ENCODE peak calls at places on chromosomes 3 and 15, in four cellular contexts. One of them, this sample, is unnamed. For H3K36me3, the result is how much of the 10 kb centered on the place peaks cover.

GRCh38 chr3:58404396-58404795 is 29.2 kb downstream of the PDHB start:
- DNase-seq in OCI-LY7: no peak
- DNase-seq in SK-N-SH: no peak
- DNase-seq in PC-3: peak
- DNase-seq in this sample: no peak

GRCh38 chr3:170809021-170809974 is 60.7 kb downstream of the RPL22L1 start:
- DNase-seq in PC-3: peak
- DNase-seq in SK-N-SH: peak
- DNase-seq in OCI-LY7: peak
- DNase-seq in this sample: peak

GRCh38 chr3:160368804-160369203 is 30.2 kb downstream of the IFT80 start:
- DNase-seq in OCI-LY7: peak
- DNase-seq in SK-N-SH: no peak
- DNase-seq in PC-3: peak
- DNase-seq in this sample: no peak

GRCh38 chr3:30266536-30266935 is 339.9 kb upstream of the TGFBR2 start:
- DNase-seq in PC-3: no peak
- DNase-seq in OCI-LY7: no peak
- DNase-seq in SK-N-SH: no peak
- DNase-seq in this sample: no peak

GRCh38 chr15:70014860-70015490 is 82.7 kb downstream of the TLE3 start:
- DNase-seq in SK-N-SH: no peak
- DNase-seq in OCI-LY7: peak
- DNase-seq in PC-3: no peak
- DNase-seq in this sample: no peak

GRCh38 chr3:171796625-171797264 is 13.5 kb downstream of the PLD1 start:
- DNase-seq in PC-3: no peak
- DNase-seq in OCI-LY7: no peak
- DNase-seq in SK-N-SH: no peak
- DNase-seq in this sample: no peak

GRCh38 chr3:170056710-170057454 is 19.1 kb downstream of the GPR160 start:
- DNase-seq in PC-3: no peak
- DNase-seq in SK-N-SH: no peak
- DNase-seq in OCI-LY7: peak
- DNase-seq in this sample: no peak

GRCh38 chr15:93036922-93037321 is 52.1 kb downstream of the RGMA start:
- DNase-seq in OCI-LY7: no peak
- DNase-seq in PC-3: no peak
- DNase-seq in SK-N-SH: peak
- DNase-seq in this sample: no peak

GRCh38 chr3:86914651-86915050 is 76.3 kb downstream of the VGLL3 start:
- DNase-seq in SK-N-SH: no peak
- DNase-seq in PC-3: no peak
- DNase-seq in OCI-LY7: no peak
- DNase-seq in this sample: no peak

GRCh38 chr3:171976526-171976925 is 62.9 kb upstream of the FNDC3B start:
- DNase-seq in PC-3: peak
- DNase-seq in SK-N-SH: no peak
- DNase-seq in OCI-LY7: no peak
- DNase-seq in this sample: no peak

GRCh38 chr3:177705976-177706866 is 508.9 kb upstream of the TBL1XR1 start:
- DNase-seq in OCI-LY7: no peak
- DNase-seq in PC-3: no peak
- DNase-seq in SK-N-SH: no peak
- DNase-seq in this sample: no peak

GRCh38 chr15:50929062-50929461 is 20.6 kb downstream of the AP4E1 start:
- DNase-seq in SK-N-SH: no peak
- DNase-seq in PC-3: no peak
- DNase-seq in OCI-LY7: no peak
- DNase-seq in this sample: no peak

GRCh38 chr3:58170376-58170775 is 40.4 kb downstream of the DNASE1L3 start:
- DNase-seq in OCI-LY7: no peak
- DNase-seq in PC-3: no peak
- DNase-seq in SK-N-SH: no peak
- DNase-seq in this sample: no peak

GRCh38 chr3:135138776-135139175 is 343.7 kb downstream of the EPHB1 start:
- DNase-seq in OCI-LY7: no peak
- DNase-seq in PC-3: no peak
- DNase-seq in SK-N-SH: no peak
- DNase-seq in this sample: no peak

GRCh38 chr15:64547275-64547674 is 86.9 kb downstream of the ZNF609 start:
- DNase-seq in PC-3: no peak
- DNase-seq in OCI-LY7: no peak
- DNase-seq in SK-N-SH: peak
- DNase-seq in this sample: no peak

GRCh38 chr3:187066228-187066995 is 72.9 kb downstream of the RPL39L start:
- DNase-seq in SK-N-SH: peak
- DNase-seq in OCI-LY7: peak
- DNase-seq in PC-3: peak
- DNase-seq in this sample: peak

GRCh38 chr3:186021673-186022362 is 84.0 kb upstream of the TRA2B start:
- DNase-seq in PC-3: peak
- DNase-seq in SK-N-SH: peak
- DNase-seq in OCI-LY7: no peak
- DNase-seq in this sample: no peak

GRCh38 chr15:77097317-77097721 is 26.4 kb upstream of the TSPAN3 start:
- DNase-seq in PC-3: no peak
- DNase-seq in SK-N-SH: peak
- DNase-seq in OCI-LY7: no peak
- DNase-seq in this sample: peak

GRCh38 chr3:134038716-134039115 is 9.0 kb upstream of the SLCO2A1 start:
- DNase-seq in PC-3: no peak
- DNase-seq in OCI-LY7: no peak
- DNase-seq in SK-N-SH: no peak
- DNase-seq in this sample: no peak

GRCh38 chr3:4994144-4994730 is 15.0 kb downstream of the BHLHE40 start:
- DNase-seq in OCI-LY7: no peak
- DNase-seq in SK-N-SH: no peak
- DNase-seq in PC-3: peak
- DNase-seq in this sample: peak

GRCh38 chr15:47609693-47610092 is 107.6 kb upstream of the SEMA6D start:
- DNase-seq in PC-3: no peak
- DNase-seq in SK-N-SH: peak
- DNase-seq in OCI-LY7: no peak
- DNase-seq in this sample: no peak

GRCh38 chr15:73522011-73522410 is 79.0 kb downstream of the REC114 start:
- DNase-seq in PC-3: no peak
- DNase-seq in OCI-LY7: no peak
- DNase-seq in SK-N-SH: no peak
- DNase-seq in this sample: no peak

GRCh38 chr15:76566276-76566675 is 229.7 kb downstream of the ISL2 start:
- DNase-seq in PC-3: peak
- DNase-seq in OCI-LY7: no peak
- DNase-seq in SK-N-SH: no peak
- DNase-seq in this sample: no peak

GRCh38 chr15:45573961-45574629 is 13.1 kb upstream of the BLOC1S6 start:
- DNase-seq in SK-N-SH: peak
- DNase-seq in PC-3: peak
- DNase-seq in OCI-LY7: peak
- DNase-seq in this sample: peak

GRCh38 chr3:11475324-11475723 is 168.4 kb downstream of the VGLL4 start:
- DNase-seq in PC-3: no peak
- DNase-seq in SK-N-SH: no peak
- DNase-seq in OCI-LY7: no peak
- DNase-seq in this sample: no peak

GRCh38 chr3:30826381-30827061 is 67.9 kb downstream of the GADL1 start:
- DNase-seq in SK-N-SH: no peak
- DNase-seq in PC-3: peak
- DNase-seq in OCI-LY7: no peak
- DNase-seq in this sample: no peak

GRCh38 chr3:58116161-58116955 is 94.4 kb downstream of the DNASE1L3 start:
- DNase-seq in PC-3: no peak
- DNase-seq in SK-N-SH: no peak
- DNase-seq in OCI-LY7: peak
- DNase-seq in this sample: no peak

GRCh38 chr3:15399970-15400369 is 27.4 kb downstream of the METTL6 start:
- DNase-seq in SK-N-SH: no peak
- DNase-seq in OCI-LY7: no peak
- DNase-seq in PC-3: no peak
- DNase-seq in this sample: no peak

GRCh38 chr15:60844431-60845174 is 365.7 kb upstream of the ICE2 start:
- DNase-seq in SK-N-SH: no peak
- DNase-seq in PC-3: no peak
- DNase-seq in OCI-LY7: no peak
- DNase-seq in this sample: peak

GRCh38 chr3:128803307-128803706 is 76.1 kb upstream of the ACAD9 start:
- DNase-seq in SK-N-SH: no peak
- DNase-seq in OCI-LY7: no peak
- DNase-seq in PC-3: no peak
- DNase-seq in this sample: no peak

GRCh38 chr3:128799650-128800049 is 73.7 kb downstream of the RAB7A start:
- DNase-seq in SK-N-SH: no peak
- DNase-seq in PC-3: no peak
- DNase-seq in OCI-LY7: no peak
- DNase-seq in this sample: no peak

GRCh38 chr3:128804017-128804816 is 75.2 kb upstream of the ACAD9 start:
- DNase-seq in PC-3: no peak
- DNase-seq in SK-N-SH: no peak
- DNase-seq in OCI-LY7: peak
- DNase-seq in this sample: no peak

GRCh38 chr3:128801779-128802369 is 75.9 kb downstream of the RAB7A start:
- DNase-seq in PC-3: no peak
- DNase-seq in OCI-LY7: no peak
- DNase-seq in SK-N-SH: no peak
- DNase-seq in this sample: no peak

DNA sequence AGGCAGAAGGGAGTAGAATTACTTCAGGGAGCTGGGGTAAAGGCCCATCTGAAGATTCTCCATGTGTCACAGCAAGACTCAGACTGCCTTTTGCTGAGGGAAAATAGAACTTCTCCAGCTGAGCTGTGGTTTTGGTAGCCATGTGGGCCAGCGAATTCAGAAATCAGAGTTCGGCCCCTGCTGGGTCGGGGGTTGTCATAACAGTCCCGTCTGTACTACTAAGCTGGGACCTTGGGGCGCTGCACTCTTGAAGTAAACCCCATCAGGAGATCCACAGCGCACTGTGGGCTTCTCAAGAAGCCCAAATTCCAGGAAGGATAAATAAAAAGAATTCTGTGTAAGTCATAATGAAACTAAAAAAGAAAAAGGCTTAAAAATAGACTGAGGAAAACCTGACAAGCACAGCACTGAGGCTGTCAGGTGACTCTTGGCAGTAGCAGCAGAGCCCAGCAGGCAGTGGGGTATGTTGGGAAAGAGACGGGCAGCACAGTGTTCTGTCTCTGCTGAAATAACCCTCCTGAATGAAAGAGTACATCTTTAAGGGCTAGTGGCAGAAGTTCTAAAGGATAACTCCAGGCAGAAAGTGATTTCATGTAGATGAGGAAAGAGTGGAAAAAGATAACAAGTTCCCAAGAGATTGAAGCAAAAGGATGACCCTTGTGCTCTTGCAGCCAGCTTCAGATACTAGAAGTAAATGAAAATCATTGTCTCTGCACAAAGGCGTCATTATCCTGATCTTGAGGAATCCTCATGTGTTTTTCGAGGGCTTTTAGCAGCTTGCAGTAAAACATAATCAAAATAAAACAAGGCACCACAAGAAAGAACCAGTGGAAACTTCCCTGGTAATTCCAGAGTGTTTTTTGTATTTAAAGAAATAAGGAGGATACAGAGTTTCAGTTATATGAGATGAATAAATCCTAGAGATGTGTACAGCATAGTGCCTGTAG is 74.5 kb downstream of the RAB7A start:
- DNase-seq in SK-N-SH: no peak
- DNase-seq in PC-3: no peak
- DNase-seq in OCI-LY7: no peak
- DNase-seq in this sample: no peak
- H3K36me3 ChIP-seq in SK-N-SH: under half
- H3K36me3 ChIP-seq in PC-3: under half
- H3K36me3 ChIP-seq in OCI-LY7: half or more
- H3K36me3 ChIP-seq in this sample: under half

DNA sequence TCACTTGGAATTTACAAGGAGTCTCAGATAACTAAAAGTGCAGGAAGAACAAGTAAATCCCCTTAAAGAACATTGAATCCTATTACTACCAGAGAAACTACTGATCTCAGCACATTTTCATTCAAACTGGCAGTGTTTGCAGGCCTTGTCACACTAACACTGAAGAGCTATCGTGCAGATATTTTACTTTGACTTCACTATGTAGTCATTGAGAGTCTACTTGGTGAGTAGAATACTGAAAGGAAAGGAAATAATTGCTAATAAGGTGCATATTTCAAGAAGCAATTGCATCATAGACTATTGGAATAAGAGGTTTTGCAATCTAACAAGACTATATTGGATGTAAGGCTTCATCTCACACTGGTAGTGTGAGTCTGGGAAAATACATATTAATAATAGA is 721.4 kb upstream of the CBLB start:
- DNase-seq in SK-N-SH: no peak
- DNase-seq in OCI-LY7: no peak
- DNase-seq in PC-3: no peak
- DNase-seq in this sample: no peak
- H3K4me2 ChIP-seq in SK-N-SH: no peak
- H3K4me2 ChIP-seq in OCI-LY7: no peak
- H3K4me2 ChIP-seq in PC-3: no peak
- H3K4me2 ChIP-seq in this sample: no peak

DNA sequence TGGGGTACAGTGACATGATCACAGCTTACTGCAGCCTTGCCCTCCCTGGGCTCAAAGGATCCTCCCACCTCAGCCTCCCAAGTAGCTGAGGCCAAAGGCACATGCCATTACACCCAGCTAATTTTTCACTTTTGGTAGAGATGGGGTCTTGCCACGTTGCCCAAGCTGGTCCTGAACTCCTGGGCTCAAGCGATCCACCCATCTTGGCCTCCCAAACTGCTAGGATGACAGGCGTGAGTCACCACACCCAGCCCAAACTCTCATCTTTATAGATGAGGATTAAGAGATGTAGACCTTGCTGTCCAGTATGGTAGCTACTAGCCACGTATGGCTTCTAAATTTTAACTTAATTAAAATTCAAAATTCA is 4.4 kb upstream of the ABHD5 start:
- DNase-seq in PC-3: no peak
- DNase-seq in SK-N-SH: no peak
- DNase-seq in OCI-LY7: no peak
- DNase-seq in this sample: no peak
- H3K36me3 ChIP-seq in PC-3: under half
- H3K36me3 ChIP-seq in SK-N-SH: under half
- H3K36me3 ChIP-seq in OCI-LY7: under half
- H3K36me3 ChIP-seq in this sample: under half

DNA sequence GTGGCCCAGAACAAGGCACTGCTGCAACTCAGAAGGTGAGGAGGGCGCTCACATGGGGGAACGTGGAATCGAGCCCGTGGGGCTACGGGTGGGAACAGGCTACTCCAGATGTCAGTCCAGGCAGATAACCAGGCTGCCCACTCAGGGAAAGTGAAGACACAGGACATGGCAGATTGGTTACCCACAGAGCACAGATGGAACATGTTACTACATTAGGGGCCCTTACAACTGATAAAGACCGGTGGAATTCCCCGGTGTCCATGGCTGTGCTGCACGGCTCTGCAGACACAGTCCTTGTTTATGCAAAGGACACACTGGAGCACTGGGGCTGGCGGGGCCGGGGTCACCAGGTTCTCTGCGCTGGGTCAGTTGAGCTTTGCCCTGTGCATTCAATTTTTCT is 36.9 kb downstream of the PCSK6 start:
- DNase-seq in PC-3: no peak
- DNase-seq in OCI-LY7: no peak
- DNase-seq in SK-N-SH: peak
- DNase-seq in this sample: peak
- H3K4me2 ChIP-seq in PC-3: no peak
- H3K4me2 ChIP-seq in OCI-LY7: no peak
- H3K4me2 ChIP-seq in SK-N-SH: no peak
- H3K4me2 ChIP-seq in this sample: no peak

GRCh38 chr3:9781978-9782575 is 10.2 kb downstream of the TADA3 start:
- DNase-seq in PC-3: no peak
- DNase-seq in SK-N-SH: no peak
- DNase-seq in OCI-LY7: peak
- DNase-seq in this sample: no peak
- H3K36me3 ChIP-seq in PC-3: under half
- H3K36me3 ChIP-seq in SK-N-SH: under half
- H3K36me3 ChIP-seq in OCI-LY7: half or more
- H3K36me3 ChIP-seq in this sample: under half

This sample was measured in trophoblast cell.